ENCODE peak calls at places on chromosomes 11 and 22, in nine cellular contexts. M is naive thymus-derived CD4-positive, alpha-beta T cell; X is MG63; N is NT2/D1; V is MM.1S; Q is GM23248; A is kidney epithelial cell; P is transverse colon; L is psoas muscle. T is an unnamed sample. For H3K36me3, the result is how much of the 10 kb centered on the place peaks cover.

GRCh38 chr11:73055002-73055401 is 87.1 kb downstream of the FCHSD2 start:
- DNase-seq in M (no peak), X (no peak), N (no peak), V (no peak), Q (no peak), A (no peak), P (no peak), L (no peak), T (no peak)

GRCh38 chr22:37896939-37897338 is 9.2 kb upstream of the MICALL1 start:
- DNase-seq in M (no peak), X (no peak), N (no peak), V (no peak), Q (no peak), A (no peak), P (no peak), L (no peak), T (no peak)

GRCh38 chr11:93122535-93122934 is 75.3 kb downstream of the SLC36A4 start:
- DNase-seq in M (no peak), X (no peak), N (no peak), V (no peak), Q (no peak), A (no peak), P (no peak), L (no peak), T (no peak)

GRCh38 chr11:44766112-44766971 is 39.6 kb downstream of the TSPAN18 start:
- DNase-seq in M (no peak), X (peak), N (no peak), V (no peak), Q (peak), A (no peak), P (no peak), L (peak), T (no peak)

GRCh38 chr11:65917434-65918210 is 1.2 kb downstream of the C11orf68 start:
- DNase-seq in M (no peak), X (peak), N (no peak), V (no peak), Q (peak), A (no peak), P (no peak), L (no peak), T (no peak)

GRCh38 chr11:45899448-45900174 is 7.5 kb downstream of the FREY1 start:
- DNase-seq in M (peak), X (peak), N (peak), V (no peak), Q (peak), A (peak), P (peak), L (peak), T (peak)

GRCh38 chr11:64081663-64082442 is 46.1 kb downstream of the FLRT1 start:
- DNase-seq in M (no peak), X (no peak), N (no peak), V (no peak), Q (no peak), A (no peak), P (no peak), L (no peak), T (no peak)

GRCh38 chr11:110435780-110436717 is 6.3 kb downstream of the FDX1 start:
- DNase-seq in M (no peak), X (no peak), N (no peak), V (no peak), Q (peak), A (peak), P (no peak), L (no peak), T (no peak)

GRCh38 chr11:1128333-1129142 is 29.2 kb upstream of the MUC5AC start:
- DNase-seq in M (no peak), X (no peak), N (no peak), V (no peak), Q (no peak), A (no peak), P (no peak), L (no peak), T (peak)

GRCh38 chr11:102291831-102292230 is 25.5 kb upstream of the BIRC3 start:
- DNase-seq in M (no peak), X (no peak), N (no peak), V (no peak), Q (no peak), A (no peak), P (no peak), L (no peak), T (no peak)

GRCh38 chr11:19777342-19778102 is 64.9 kb downstream of the NAV2 start:
- DNase-seq in M (no peak), X (no peak), N (no peak), V (no peak), Q (peak), A (peak), P (no peak), L (no peak), T (no peak)

GRCh38 chr22:17807571-17808410 is 33.5 kb upstream of the BID start:
- DNase-seq in M (no peak), X (no peak), N (no peak), V (no peak), Q (no peak), A (no peak), P (no peak), L (peak), T (no peak)

GRCh38 chr11:17473071-17473744 is 3.4 kb downstream of the ABCC8 start:
- DNase-seq in M (no peak), X (no peak), N (peak), V (no peak), Q (peak), A (no peak), P (no peak), L (no peak), T (peak)

GRCh38 chr11:67415501-67416304 is at the start of gene CARNS1:
- DNase-seq in M (no peak), X (no peak), N (no peak), V (no peak), Q (peak), A (no peak), P (no peak), L (no peak), T (no peak)

GRCh38 chr11:292211-293121 is 3.5 kb downstream of the PGGHG start:
- DNase-seq in M (no peak), X (no peak), N (no peak), V (no peak), Q (no peak), A (no peak), P (no peak), L (peak), T (no peak)

GRCh38 chr22:42949159-42949558 is 65.8 kb downstream of the PACSIN2 start:
- DNase-seq in M (no peak), X (peak), N (no peak), V (no peak), Q (peak), A (no peak), P (no peak), L (peak), T (no peak)

GRCh38 chr11:102576350-102576749 is 45.8 kb upstream of the MMP7 start:
- DNase-seq in M (peak), X (no peak), N (no peak), V (no peak), Q (no peak), A (no peak), P (no peak), L (no peak), T (no peak)

GRCh38 chr11:62358273-62358672 is 21.0 kb downstream of the ASRGL1 start:
- DNase-seq in M (no peak), X (no peak), N (no peak), V (no peak), Q (no peak), A (no peak), P (no peak), L (no peak), T (no peak)

GRCh38 chr22:41092847-41093371 is 517 bp downstream of the EP300 start:
- DNase-seq in M (peak), X (peak), N (no peak), V (peak), Q (peak), A (no peak), P (peak), L (peak), T (peak)

GRCh38 chr11:2419638-2420501 is 19.3 kb downstream of the TSSC4 start:
- DNase-seq in M (peak), X (peak), N (peak), V (peak), Q (peak), A (peak), P (peak), L (peak), T (peak)

GRCh38 chr22:26395926-26396325 is 33.1 kb upstream of the ASPHD2 start:
- DNase-seq in M (no peak), X (no peak), N (no peak), V (no peak), Q (no peak), A (no peak), P (no peak), L (no peak), T (no peak)

GRCh38 chr22:20567993-20568417 is 60.6 kb downstream of the MED15 start:
- DNase-seq in M (no peak), X (peak), N (no peak), V (no peak), Q (peak), A (no peak), P (no peak), L (no peak), T (no peak)

DNA sequence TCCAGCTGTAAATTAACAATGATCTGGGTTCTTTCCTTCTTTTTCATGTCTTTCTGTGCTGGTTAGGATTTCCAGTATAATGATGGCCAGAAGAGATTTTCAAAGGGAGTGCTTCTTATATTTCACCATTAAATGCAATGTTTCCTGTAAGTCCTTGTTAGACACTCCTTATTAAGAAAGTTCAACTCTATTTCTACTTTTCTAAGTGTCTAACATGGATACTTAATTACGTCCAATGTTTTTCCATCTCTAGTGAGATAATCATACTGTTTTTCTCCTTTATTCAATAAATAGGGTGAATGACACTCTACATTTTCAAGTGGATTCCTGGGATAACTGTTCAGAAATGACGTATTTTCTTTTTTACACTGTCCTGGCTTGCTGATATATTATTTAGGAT is 49.8 kb downstream of the CDON start:
- DNase-seq in M (no peak), X (no peak), N (no peak), V (no peak), Q (no peak), A (no peak), P (no peak), L (no peak), T (no peak)
- H3K36me3 ChIP-seq in M (under half), X (under half), N (under half), V (under half), Q (under half), A (under half), P (under half), L (under half), T (under half)

DNA sequence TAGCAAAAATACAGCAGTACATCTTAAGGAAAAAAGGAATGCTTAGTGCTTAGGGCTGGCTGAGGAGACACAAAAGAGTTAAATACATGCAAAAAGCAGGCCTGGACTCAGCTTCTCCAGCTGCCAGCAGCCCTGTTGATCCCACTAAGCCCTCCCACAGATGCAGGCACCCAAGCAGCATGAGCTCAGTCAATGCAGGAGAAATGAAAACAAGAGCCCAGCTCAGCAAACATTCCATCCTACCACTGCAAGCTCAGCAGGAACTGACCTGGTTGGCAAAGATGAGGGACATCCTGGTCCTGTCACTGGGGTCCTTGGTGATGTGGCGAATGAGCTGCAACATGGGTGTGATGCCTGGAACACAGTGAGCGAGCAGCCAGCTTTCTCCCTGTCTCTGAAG is 5.8 kb downstream of the CYB5R2 start:
- DNase-seq in M (no peak), X (no peak), N (no peak), V (no peak), Q (no peak), A (no peak), P (no peak), L (no peak), T (peak)
- H3K36me3 ChIP-seq in M (under half), X (under half), N (half or more), V (under half), Q (under half), A (under half), P (under half), L (under half), T (under half)

GRCh38 chr22:50298937-50299656 is 8.3 kb downstream of the PLXNB2 start:
- DNase-seq in M (no peak), X (no peak), N (no peak), V (no peak), Q (peak), A (no peak), P (no peak), L (no peak), T (no peak)
- H3K36me3 ChIP-seq in M (under half), X (under half), N (under half), V (under half), Q (under half), A (under half), P (under half), L (under half), T (under half)

DNA sequence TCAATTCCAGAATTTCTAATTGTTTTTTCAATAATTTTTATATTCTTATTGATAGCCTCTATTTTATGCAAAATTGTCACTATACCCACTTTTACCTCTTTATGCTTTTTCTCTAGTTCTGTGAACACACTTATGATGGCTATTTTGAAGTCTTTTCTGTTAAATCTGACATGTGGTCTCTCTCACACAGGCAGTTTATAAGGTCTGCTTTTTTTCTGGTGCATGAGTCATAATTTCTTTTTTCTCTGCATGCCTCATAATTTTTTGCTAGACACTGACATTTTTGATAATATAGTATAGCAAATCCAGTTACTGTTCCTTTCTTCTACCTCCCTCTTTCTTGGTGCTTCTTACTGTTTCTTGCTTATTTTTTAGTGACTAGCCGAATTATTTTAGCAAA is 36.0 kb downstream of the ZBTB44 start:
- DNase-seq in M (no peak), X (no peak), N (no peak), V (no peak), Q (peak), A (no peak), P (no peak), L (no peak), T (no peak)
- H3K36me3 ChIP-seq in M (under half), X (under half), N (under half), V (under half), Q (under half), A (under half), P (under half), L (under half), T (under half)

DNA sequence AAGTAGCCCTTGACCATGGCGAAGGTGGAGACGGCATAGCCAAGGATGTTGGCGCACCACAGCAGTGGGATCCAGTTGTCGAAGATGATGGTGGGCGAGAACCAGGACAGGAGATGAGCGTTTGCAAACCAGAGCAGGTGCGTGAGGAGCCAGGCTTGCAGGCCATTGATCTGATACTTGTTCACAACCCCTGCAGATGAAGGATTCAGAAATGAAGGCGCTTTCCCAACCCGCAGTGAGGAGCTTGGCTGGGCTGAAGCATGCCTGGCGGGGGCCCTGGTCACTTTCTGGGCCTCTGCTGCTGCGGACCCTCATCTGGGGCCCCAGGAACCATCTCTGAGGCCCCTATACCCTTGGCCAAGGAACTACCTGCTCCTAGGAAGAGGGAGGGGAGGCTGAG is 6.9 kb downstream of the DHCR7 start:
- DNase-seq in M (no peak), X (no peak), N (no peak), V (no peak), Q (no peak), A (no peak), P (no peak), L (no peak), T (no peak)
- H3K36me3 ChIP-seq in M (under half), X (under half), N (half or more), V (under half), Q (under half), A (under half), P (under half), L (half or more), T (half or more)

GRCh38 chr11:47837292-47837691 is 10.9 kb downstream of the NUP160 start:
- DNase-seq in M (no peak), X (no peak), N (no peak), V (no peak), Q (no peak), A (no peak), P (no peak), L (no peak), T (no peak)
- H3K36me3 ChIP-seq in M (under half), X (half or more), N (half or more), V (under half), Q (half or more), A (under half), P (under half), L (half or more), T (half or more)

GRCh38 chr11:108289699-108290098 is 66.8 kb downstream of the ATM start:
- DNase-seq in M (no peak), X (no peak), N (no peak), V (no peak), Q (no peak), A (no peak), P (no peak), L (no peak), T (no peak)

GRCh38 chr11:108293229-108293628 is 70.4 kb downstream of the ATM start:
- DNase-seq in M (no peak), X (no peak), N (no peak), V (no peak), Q (no peak), A (no peak), P (no peak), L (no peak), T (no peak)
- H3K36me3 ChIP-seq in M (under half), X (under half), N (under half), V (under half), Q (under half), A (under half), P (under half), L (half or more), T (under half)

GRCh38 chr22:28714043-28714442 is 27.6 kb downstream of the CHEK2 start:
- DNase-seq in M (no peak), X (no peak), N (no peak), V (no peak), Q (no peak), A (no peak), P (no peak), L (no peak), T (no peak)

GRCh38 chr22:28711820-28712777 is 29.5 kb downstream of the CHEK2 start:
- DNase-seq in M (no peak), X (peak), N (peak), V (no peak), Q (peak), A (peak), P (no peak), L (no peak), T (no peak)

GRCh38 chr22:28710889-28711285 is 30.7 kb downstream of the CHEK2 start:
- DNase-seq in M (no peak), X (no peak), N (no peak), V (no peak), Q (peak), A (no peak), P (no peak), L (no peak), T (no peak)

GRCh38 chr22:28710112-28710888 is 30.7 kb upstream of the TTC28 start:
- DNase-seq in M (no peak), X (peak), N (no peak), V (no peak), Q (peak), A (no peak), P (no peak), L (no peak), T (no peak)

GRCh38 chr22:28711341-28711740 is 30.3 kb downstream of the CHEK2 start:
- DNase-seq in M (no peak), X (no peak), N (no peak), V (no peak), Q (peak), A (no peak), P (no peak), L (no peak), T (no peak)
- H3K36me3 ChIP-seq in M (under half), X (under half), N (under half), V (under half), Q (under half), A (under half), P (under half), L (under half), T (under half)